ENCODE peak calls at places on chromosomes 2 and 18, in five cellular contexts. K is BE2C, C is bronchial epithelial cell, Y is H1, S is choroid plexus epithelial cell. J is an unnamed sample.
A peak's percentile ranks its signal among the peaks of the same experiment; 100 is the strongest.

GRCh38 chr2:235433860-235434259 is 60.0 kb upstream of the AGAP1 start:
- DNase-seq in C (no peak), K (no peak), S (peak; percentile 10), Y (no peak), J (no peak)

GRCh38 chr18:37364237-37364636 is 201.4 kb downstream of the CELF4 start:
- DNase-seq in S (no peak), Y (no peak), K (no peak), C (no peak), J (no peak)

GRCh38 chr2:3638456-3638810 is 19.6 kb upstream of the ALLC start:
- DNase-seq in S (no peak), Y (no peak), C (no peak), K (no peak), J (no peak)

GRCh38 chr2:181552808-181553207 is 95.6 kb downstream of the ITGA4 start:
- DNase-seq in K (no peak), Y (no peak), C (peak; percentile 91), S (peak; percentile 43), J (peak; percentile 62)

GRCh38 chr2:67974564-67975430 is 88.0 kb downstream of the C1D start:
- DNase-seq in S (no peak), C (peak; percentile 44), K (no peak), Y (no peak), J (peak; percentile 84)

GRCh38 chr2:100887713-100888112 is 67.8 kb downstream of the NPAS2 start:
- DNase-seq in Y (no peak), C (peak; percentile 59), K (no peak), S (no peak), J (no peak)

GRCh38 chr2:230812041-230812440 is 52.7 kb upstream of the ITM2C start:
- DNase-seq in C (no peak), S (no peak), K (no peak), Y (no peak), J (no peak)

GRCh38 chr2:207974214-207974600 is 51.1 kb downstream of the PLEKHM3 start:
- DNase-seq in S (peak; percentile 14), C (peak; percentile 73), Y (no peak), K (no peak), J (no peak)

GRCh38 chr2:32788106-32788505 is 158.6 kb upstream of the LTBP1 start:
- DNase-seq in K (no peak), Y (no peak), S (peak; percentile 28), C (no peak), J (no peak)

GRCh38 chr2:118842687-118843491 is 4.6 kb downstream of the EN1 start:
- DNase-seq in C (no peak), K (no peak), Y (no peak), S (no peak), J (no peak)

GRCh38 chr2:196592912-196593881 is 46.3 kb upstream of the CCDC150 start:
- DNase-seq in C (no peak), S (peak; percentile 51), Y (peak; percentile 77), K (peak; percentile 83), J (no peak)

GRCh38 chr2:100646039-100646438 is 83.2 kb downstream of the PDCL3 start:
- DNase-seq in K (no peak), Y (no peak), S (peak; percentile 27), C (no peak), J (no peak)

GRCh38 chr2:238339814-238340213 is 19.5 kb downstream of the TRAF3IP1 start:
- DNase-seq in K (no peak), S (no peak), Y (no peak), C (no peak), J (no peak)

GRCh38 chr2:45745231-45745630 is 93.8 kb downstream of the PRKCE start:
- DNase-seq in K (no peak), Y (no peak), S (no peak), C (peak; percentile 5), J (no peak)

GRCh38 chr18:70380915-70381896 is 92.4 kb downstream of the SOCS6 start:
- DNase-seq in S (no peak), C (no peak), Y (no peak), K (no peak), J (no peak)

GRCh38 chr18:9734189-9734588 is 26.1 kb downstream of the RAB31 start:
- DNase-seq in C (peak; percentile 78), K (no peak), S (no peak), Y (no peak), J (no peak)

GRCh38 chr2:5923957-5924945 is 232.1 kb downstream of the SOX11 start:
- DNase-seq in K (no peak), Y (no peak), S (no peak), C (no peak), J (no peak)

GRCh38 chr18:50836521-50836957 is 16.7 kb upstream of the MRO start:
- DNase-seq in Y (no peak), K (no peak), C (peak; percentile 90), S (peak; percentile 89), J (peak; percentile 86)

GRCh38 chr2:11665510-11666362 is 4.3 kb downstream of the NTSR2 start:
- DNase-seq in C (no peak), Y (peak; percentile 19), K (no peak), S (no peak), J (no peak)

GRCh38 chr2:5549061-5549601 is 143.1 kb upstream of the SOX11 start:
- DNase-seq in Y (no peak), C (peak; percentile 14), K (no peak), S (peak; percentile 63), J (peak; percentile 97)

GRCh38 chr2:197107291-197108269 is 181.1 kb upstream of the PGAP1 start:
- DNase-seq in Y (no peak), C (no peak), K (no peak), S (peak; percentile 98), J (no peak)

GRCh38 chr2:2191110-2191707 is 139.9 kb downstream of the MYT1L start:
- DNase-seq in S (no peak), K (peak; percentile 87), Y (no peak), C (no peak), J (no peak)

GRCh38 chr2:39506215-39506614 is 69.1 kb upstream of the MAP4K3 start:
- DNase-seq in C (peak; percentile 81), Y (no peak), S (no peak), K (no peak), J (no peak)

GRCh38 chr2:198060277-198060676 is 255.9 kb downstream of the PLCL1 start:
- DNase-seq in K (no peak), Y (no peak), S (no peak), C (no peak), J (no peak)

GRCh38 chr2:102888514-102888913 is 126.7 kb downstream of the TMEM182 start:
- DNase-seq in K (no peak), Y (no peak), S (no peak), C (no peak), J (no peak)

GRCh38 chr18:48795696-48796095 is 155.1 kb downstream of the SMAD7 start:
- DNase-seq in C (no peak), Y (no peak), S (no peak), K (no peak), J (no peak)

GRCh38 chr18:76657428-76657827 is 162.4 kb upstream of the ZNF516 start:
- DNase-seq in S (peak; percentile 32), Y (no peak), C (no peak), K (peak; percentile 19), J (no peak)

GRCh38 chr18:31860488-31860887 is 82.4 kb downstream of the TRAPPC8 start:
- DNase-seq in S (no peak), C (no peak), K (no peak), Y (no peak), J (no peak)

GRCh38 chr18:36295880-36296301 is 1.6 kb upstream of the FHOD3 start:
- DNase-seq in Y (no peak), C (no peak), S (no peak), K (no peak), J (no peak)

GRCh38 chr2:127991742-127992141 is 36.1 kb downstream of the SAP130 start:
- DNase-seq in Y (no peak), K (no peak), C (no peak), S (no peak), J (no peak)

GRCh38 chr18:13437034-13437433 is 218.5 kb downstream of the LDLRAD4 start:
- DNase-seq in C (no peak), S (no peak), K (no peak), Y (no peak), J (no peak)

GRCh38 chr2:128314348-128315121 is 4.1 kb downstream of the HS6ST1 start:
- DNase-seq in C (no peak), Y (no peak), K (no peak), S (no peak), J (no peak)

GRCh38 chr2:233084488-233084887 is 24.3 kb downstream of the INPP5D start:
- DNase-seq in Y (no peak), S (no peak), K (no peak), C (no peak), J (no peak)

GRCh38 chr2:21452678-21453077 is 328.9 kb downstream of the TDRD15 start:
- DNase-seq in S (no peak), Y (no peak), C (no peak), K (peak; percentile 74), J (no peak)

GRCh38 chr2:37342636-37343211 is 1.7 kb upstream of the QPCT start:
- DNase-seq in K (peak; percentile 40), S (no peak), Y (no peak), C (no peak), J (no peak)

GRCh38 chr2:130728007-130728454 is 839 bp upstream of the GPR148 start:
- DNase-seq in S (peak; percentile 5), C (peak; percentile 41), K (no peak), Y (no peak), J (no peak)

GRCh38 chr18:80213173-80213572 is 34.1 kb downstream of the PARD6G start:
- DNase-seq in C (no peak), K (no peak), S (no peak), Y (no peak), J (no peak)

GRCh38 chr18:74310411-74310810 is 5.2 kb upstream of the C18orf63 start:
- DNase-seq in K (no peak), C (peak; percentile 81), S (peak; percentile 75), Y (no peak), J (no peak)

GRCh38 chr2:223815884-223816570 is 21.4 kb downstream of the AP1S3 start:
- DNase-seq in S (peak; percentile 30), K (no peak), Y (peak; percentile 10), C (peak; percentile 26), J (peak; percentile 90)

GRCh38 chr18:57429607-57430165 is 5.5 kb upstream of the ONECUT2 start:
- DNase-seq in C (no peak), Y (no peak), K (no peak), S (no peak), J (no peak)
- H3K4me3 ChIP-seq in C (no peak overlapping the region), Y (peak overlapping the region; percentile 17), K (no peak overlapping the region), S (no peak overlapping the region), J (no peak overlapping the region)

GRCh38 chr2:134228493-134228903 is 25.4 kb upstream of the MGAT5 start:
- DNase-seq in C (no peak), Y (no peak), S (no peak), K (peak; percentile 18), J (no peak)
- TF ChIP-seq CTCF in C (peak; percentile 8), Y (peak; percentile 58), S (peak; percentile 44), K (peak; percentile 63), J (peak; percentile 48)

GRCh38 chr2:62708751-62709150 is 3.2 kb downstream of the EHBP1 start:
- DNase-seq in C (no peak), Y (no peak), S (no peak), K (no peak), J (no peak)
- H3K4me3 ChIP-seq in C (no peak overlapping the region), Y (no peak overlapping the region), S (no peak overlapping the region), K (no peak overlapping the region), J (no peak overlapping the region)

DNA sequence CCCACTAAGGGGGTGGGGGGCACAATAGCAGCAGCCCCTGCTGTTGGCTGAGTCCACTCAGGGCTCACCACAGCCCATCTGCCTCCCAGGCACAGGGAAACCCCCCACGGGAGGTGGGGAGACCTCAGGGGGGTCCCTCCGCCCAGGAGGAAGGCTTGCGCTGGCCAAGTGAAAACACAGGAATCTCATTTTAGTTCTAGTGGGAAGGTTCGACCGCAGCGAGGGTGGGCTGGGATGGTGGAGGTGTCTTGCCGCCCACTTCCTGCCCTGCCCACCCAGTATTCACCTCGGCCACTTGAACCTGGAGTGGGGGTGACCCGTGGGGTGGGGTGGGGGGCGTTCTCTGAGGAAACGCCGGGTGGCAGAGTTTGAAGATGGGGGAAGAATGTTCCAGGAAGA is 6.9 kb upstream of the BOK start:
- DNase-seq in C (no peak), K (no peak), S (no peak), Y (no peak), J (no peak)
- TF ChIP-seq CTCF in C (no peak), K (no peak), S (no peak), Y (no peak), J (no peak)